ENCODE peak calls at places on chromosome 17, in seven cellular contexts. One of them, this sample, is unnamed.

GRCh38 chr17:74960739-74961342 is 11.7 kb downstream of the HID1 start:
- DNase-seq in upper lobe of left lung: peak; percentile 62
- DNase-seq in CD8-positive, alpha-beta T cell: peak; percentile 6
- DNase-seq in right atrium auricular region: no peak
- DNase-seq in A549: peak; percentile 89
- DNase-seq in GM12865: peak; percentile 86
- DNase-seq in brain microvascular endothelial cell: peak; percentile 17
- DNase-seq in this sample: peak; percentile 44

GRCh38 chr17:37710344-37710886 is 34.4 kb downstream of the HNF1B start:
- DNase-seq in upper lobe of left lung: peak; percentile 87
- DNase-seq in CD8-positive, alpha-beta T cell: no peak
- DNase-seq in right atrium auricular region: peak; percentile 58
- DNase-seq in A549: peak; percentile 87
- DNase-seq in GM12865: peak; percentile 9
- DNase-seq in brain microvascular endothelial cell: peak; percentile 88
- DNase-seq in this sample: peak; percentile 66

GRCh38 chr17:7644768-7645167 is 6.0 kb upstream of the ATP1B2 start:
- DNase-seq in upper lobe of left lung: no peak
- DNase-seq in CD8-positive, alpha-beta T cell: no peak
- DNase-seq in right atrium auricular region: no peak
- DNase-seq in A549: no peak
- DNase-seq in GM12865: peak; percentile 21
- DNase-seq in brain microvascular endothelial cell: no peak
- DNase-seq in this sample: no peak

GRCh38 chr17:75048396-75048933 is 1.4 kb downstream of the KCTD2 start:
- DNase-seq in upper lobe of left lung: no peak
- DNase-seq in CD8-positive, alpha-beta T cell: no peak
- DNase-seq in right atrium auricular region: no peak
- DNase-seq in A549: no peak
- DNase-seq in GM12865: no peak
- DNase-seq in brain microvascular endothelial cell: no peak
- DNase-seq in this sample: no peak

GRCh38 chr17:50661795-50662391 is 27.2 kb downstream of the ABCC3 start:
- DNase-seq in upper lobe of left lung: peak; percentile 85
- DNase-seq in CD8-positive, alpha-beta T cell: no peak
- DNase-seq in right atrium auricular region: peak; percentile 69
- DNase-seq in A549: peak; percentile 100
- DNase-seq in GM12865: peak; percentile 18
- DNase-seq in brain microvascular endothelial cell: peak; percentile 51
- DNase-seq in this sample: peak; percentile 87

GRCh38 chr17:78442648-78443128 is 64.2 kb downstream of the PGS1 start:
- DNase-seq in upper lobe of left lung: peak; percentile 88
- DNase-seq in CD8-positive, alpha-beta T cell: no peak
- DNase-seq in right atrium auricular region: peak; percentile 93
- DNase-seq in A549: no peak
- DNase-seq in GM12865: no peak
- DNase-seq in brain microvascular endothelial cell: peak; percentile 43
- DNase-seq in this sample: peak; percentile 74

GRCh38 chr17:7552621-7553051 is 3.8 kb downstream of the TNFSF12 start:
- DNase-seq in upper lobe of left lung: peak; percentile 40
- DNase-seq in CD8-positive, alpha-beta T cell: no peak
- DNase-seq in right atrium auricular region: no peak
- DNase-seq in A549: no peak
- DNase-seq in GM12865: peak; percentile 92
- DNase-seq in brain microvascular endothelial cell: no peak
- DNase-seq in this sample: no peak

GRCh38 chr17:81544281-81544974 is 7.7 kb downstream of the FAAP100 start:
- DNase-seq in upper lobe of left lung: no peak
- DNase-seq in CD8-positive, alpha-beta T cell: no peak
- DNase-seq in right atrium auricular region: no peak
- DNase-seq in A549: no peak
- DNase-seq in GM12865: no peak
- DNase-seq in brain microvascular endothelial cell: no peak
- DNase-seq in this sample: no peak

GRCh38 chr17:79350516-79350915 is 260.3 kb downstream of the RBFOX3 start:
- DNase-seq in upper lobe of left lung: no peak
- DNase-seq in CD8-positive, alpha-beta T cell: no peak
- DNase-seq in right atrium auricular region: no peak
- DNase-seq in A549: no peak
- DNase-seq in GM12865: no peak
- DNase-seq in brain microvascular endothelial cell: no peak
- DNase-seq in this sample: no peak

GRCh38 chr17:66347661-66348604 is 45.5 kb downstream of the PRKCA start:
- DNase-seq in upper lobe of left lung: peak; percentile 68
- DNase-seq in CD8-positive, alpha-beta T cell: no peak
- DNase-seq in right atrium auricular region: no peak
- DNase-seq in A549: peak; percentile 57
- DNase-seq in GM12865: no peak
- DNase-seq in brain microvascular endothelial cell: peak; percentile 35
- DNase-seq in this sample: peak; percentile 76

GRCh38 chr17:17034496-17035066 is 7.7 kb upstream of the MPRIP start:
- DNase-seq in upper lobe of left lung: no peak
- DNase-seq in CD8-positive, alpha-beta T cell: no peak
- DNase-seq in right atrium auricular region: no peak
- DNase-seq in A549: no peak
- DNase-seq in GM12865: no peak
- DNase-seq in brain microvascular endothelial cell: no peak
- DNase-seq in this sample: no peak

GRCh38 chr17:12519956-12520594 is 145.6 kb upstream of the MYOCD start:
- DNase-seq in upper lobe of left lung: no peak
- DNase-seq in CD8-positive, alpha-beta T cell: no peak
- DNase-seq in right atrium auricular region: no peak
- DNase-seq in A549: peak; percentile 25
- DNase-seq in GM12865: no peak
- DNase-seq in brain microvascular endothelial cell: no peak
- DNase-seq in this sample: no peak

GRCh38 chr17:67322039-67322787 is 44.2 kb downstream of the PSMD12 start:
- DNase-seq in upper lobe of left lung: no peak
- DNase-seq in CD8-positive, alpha-beta T cell: no peak
- DNase-seq in right atrium auricular region: no peak
- DNase-seq in A549: no peak
- DNase-seq in GM12865: no peak
- DNase-seq in brain microvascular endothelial cell: no peak
- DNase-seq in this sample: no peak

GRCh38 chr17:75996665-75997590 is 3.7 kb upstream of the CDK3 start:
- DNase-seq in upper lobe of left lung: peak; percentile 84
- DNase-seq in CD8-positive, alpha-beta T cell: no peak
- DNase-seq in right atrium auricular region: no peak
- DNase-seq in A549: no peak
- DNase-seq in GM12865: peak; percentile 84
- DNase-seq in brain microvascular endothelial cell: peak; percentile 40
- DNase-seq in this sample: peak; percentile 48

GRCh38 chr17:75637143-75637538 is 3.9 kb downstream of the SMIM5 start:
- DNase-seq in upper lobe of left lung: peak; percentile 60
- DNase-seq in CD8-positive, alpha-beta T cell: no peak
- DNase-seq in right atrium auricular region: no peak
- DNase-seq in A549: no peak
- DNase-seq in GM12865: no peak
- DNase-seq in brain microvascular endothelial cell: no peak
- DNase-seq in this sample: no peak

GRCh38 chr17:7750321-7750821 is 32.8 kb downstream of the DNAH2 start:
- DNase-seq in upper lobe of left lung: no peak
- DNase-seq in CD8-positive, alpha-beta T cell: no peak
- DNase-seq in right atrium auricular region: no peak
- DNase-seq in A549: no peak
- DNase-seq in GM12865: no peak
- DNase-seq in brain microvascular endothelial cell: peak; percentile 48
- DNase-seq in this sample: peak; percentile 87

GRCh38 chr17:76872221-76872873 is 4.1 kb downstream of the MGAT5B start:
- DNase-seq in upper lobe of left lung: no peak
- DNase-seq in CD8-positive, alpha-beta T cell: no peak
- DNase-seq in right atrium auricular region: no peak
- DNase-seq in A549: peak; percentile 89
- DNase-seq in GM12865: peak; percentile 8
- DNase-seq in brain microvascular endothelial cell: peak; percentile 94
- DNase-seq in this sample: peak; percentile 86

DNA sequence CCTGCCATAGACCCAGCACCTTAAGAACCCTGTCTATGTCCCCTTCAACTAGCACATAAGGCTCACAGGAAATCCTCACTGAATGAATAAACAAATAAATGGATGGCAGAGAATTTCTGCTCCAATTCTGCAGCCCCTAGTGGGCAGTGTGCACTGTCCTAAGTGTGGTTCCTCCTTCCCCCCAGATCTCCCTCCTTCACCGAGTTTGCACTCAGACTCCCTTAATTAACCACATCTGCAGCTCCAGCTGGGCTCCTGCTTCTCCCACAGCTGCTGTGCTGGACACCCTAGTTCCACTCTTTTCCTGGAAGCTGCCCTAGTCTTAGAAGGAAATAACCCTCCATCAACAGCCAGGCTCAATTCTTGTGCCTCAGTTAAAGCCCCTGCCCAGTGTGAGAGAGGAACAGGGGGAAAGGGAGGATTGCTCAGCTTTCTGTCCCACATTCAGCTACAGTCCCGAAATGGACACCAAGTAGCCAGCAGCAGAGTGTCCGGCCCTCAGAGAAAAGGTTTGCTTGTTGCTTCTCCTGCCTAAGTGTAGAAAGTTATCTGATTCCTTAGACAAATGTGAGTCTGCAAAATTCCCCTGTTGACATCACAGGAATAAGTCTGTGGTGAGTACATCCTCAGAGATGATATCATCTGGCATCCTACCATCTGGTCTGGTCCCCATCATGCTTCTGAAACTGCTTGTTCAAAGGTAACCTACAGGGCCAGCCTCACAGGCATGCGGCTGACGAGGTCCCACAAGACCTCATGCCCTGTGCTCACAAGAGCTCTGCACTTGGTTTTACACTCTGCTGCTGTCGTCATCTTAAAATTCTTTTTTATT is 12.3 kb downstream of the LRRC3C start:
- DNase-seq in upper lobe of left lung: no peak
- DNase-seq in CD8-positive, alpha-beta T cell: no peak
- DNase-seq in right atrium auricular region: no peak
- DNase-seq in A549: peak; percentile 62
- DNase-seq in GM12865: peak; percentile 86
- DNase-seq in brain microvascular endothelial cell: peak; percentile 87
- DNase-seq in this sample: peak; percentile 96
- TF ChIP-seq CTCF in upper lobe of left lung: no peak
- TF ChIP-seq CTCF in CD8-positive, alpha-beta T cell: no peak
- TF ChIP-seq CTCF in right atrium auricular region: peak; percentile 45
- TF ChIP-seq CTCF in A549: peak; percentile 47
- TF ChIP-seq CTCF in GM12865: peak; percentile 21
- TF ChIP-seq CTCF in brain microvascular endothelial cell: peak; percentile 80
- TF ChIP-seq CTCF in this sample: peak; percentile 53

GRCh38 chr17:3754458-3755334 is 31.0 kb downstream of the HASPIN start:
- DNase-seq in upper lobe of left lung: peak; percentile 95
- DNase-seq in CD8-positive, alpha-beta T cell: peak; percentile 69
- DNase-seq in right atrium auricular region: no peak
- DNase-seq in A549: peak; percentile 58
- DNase-seq in GM12865: peak; percentile 68
- DNase-seq in brain microvascular endothelial cell: no peak
- DNase-seq in this sample: peak; percentile 13
- H3K4me3 ChIP-seq in upper lobe of left lung: peak overlapping the region; percentile 56
- H3K4me3 ChIP-seq in CD8-positive, alpha-beta T cell: peak overlapping the region; percentile 53
- H3K4me3 ChIP-seq in right atrium auricular region: peak overlapping the region; percentile 9
- H3K4me3 ChIP-seq in A549: peak overlapping the region; percentile 36
- H3K4me3 ChIP-seq in GM12865: no peak overlapping the region
- H3K4me3 ChIP-seq in brain microvascular endothelial cell: no peak overlapping the region
- H3K4me3 ChIP-seq in this sample: no peak overlapping the region

GRCh38 chr17:35119370-35120185 is at the start of gene RAD51D:
- DNase-seq in upper lobe of left lung: peak; percentile 80
- DNase-seq in CD8-positive, alpha-beta T cell: peak; percentile 76
- DNase-seq in right atrium auricular region: no peak
- DNase-seq in A549: peak; percentile 81
- DNase-seq in GM12865: peak; percentile 88
- DNase-seq in brain microvascular endothelial cell: peak; percentile 30
- DNase-seq in this sample: peak; percentile 76

GRCh38 chr17:35116845-35117244 is 2.8 kb downstream of the RAD51D start:
- DNase-seq in upper lobe of left lung: no peak
- DNase-seq in CD8-positive, alpha-beta T cell: no peak
- DNase-seq in right atrium auricular region: no peak
- DNase-seq in A549: no peak
- DNase-seq in GM12865: no peak
- DNase-seq in brain microvascular endothelial cell: no peak
- DNase-seq in this sample: no peak

GRCh38 chr17:35121315-35121714 is at the start of gene FNDC8:
- DNase-seq in upper lobe of left lung: no peak
- DNase-seq in CD8-positive, alpha-beta T cell: no peak
- DNase-seq in right atrium auricular region: no peak
- DNase-seq in A549: no peak
- DNase-seq in GM12865: no peak
- DNase-seq in brain microvascular endothelial cell: no peak
- DNase-seq in this sample: no peak

GRCh38 chr17:35117984-35118383 is 1.7 kb downstream of the RAD51D start:
- DNase-seq in upper lobe of left lung: no peak
- DNase-seq in CD8-positive, alpha-beta T cell: no peak
- DNase-seq in right atrium auricular region: no peak
- DNase-seq in A549: peak; percentile 65
- DNase-seq in GM12865: peak; percentile 72
- DNase-seq in brain microvascular endothelial cell: peak; percentile 25
- DNase-seq in this sample: peak; percentile 47
- TF ChIP-seq CTCF in upper lobe of left lung: no peak
- TF ChIP-seq CTCF in CD8-positive, alpha-beta T cell: peak; percentile 21
- TF ChIP-seq CTCF in right atrium auricular region: no peak
- TF ChIP-seq CTCF in A549: peak; percentile 42
- TF ChIP-seq CTCF in GM12865: peak; percentile 46
- TF ChIP-seq CTCF in brain microvascular endothelial cell: peak; percentile 54
- TF ChIP-seq CTCF in this sample: peak; percentile 25

DNA sequence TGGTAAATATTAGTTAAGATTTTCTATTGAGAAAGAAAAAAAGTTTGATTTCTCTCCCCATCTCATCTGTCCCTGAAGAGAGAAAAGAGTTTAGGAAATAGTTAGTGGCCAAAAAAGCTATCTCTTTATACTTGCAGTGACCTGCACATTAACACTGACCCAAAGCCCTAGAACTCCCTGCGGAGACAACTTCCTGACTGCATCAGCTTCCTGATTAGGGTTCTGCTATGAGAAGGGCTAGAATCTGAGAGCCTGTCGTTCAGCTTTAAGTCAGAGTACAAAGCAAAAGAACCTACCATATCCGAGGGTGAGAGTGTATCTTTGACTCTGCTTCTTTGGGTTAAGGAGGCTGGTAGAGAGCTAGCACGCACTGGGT is 24.7 kb downstream of the LIMD2 start:
- DNase-seq in upper lobe of left lung: no peak
- DNase-seq in CD8-positive, alpha-beta T cell: no peak
- DNase-seq in right atrium auricular region: no peak
- DNase-seq in A549: no peak
- DNase-seq in GM12865: no peak
- DNase-seq in brain microvascular endothelial cell: peak; percentile 29
- DNase-seq in this sample: peak; percentile 44
- H3K4me3 ChIP-seq in upper lobe of left lung: peak overlapping the region; percentile 20
- H3K4me3 ChIP-seq in CD8-positive, alpha-beta T cell: no peak overlapping the region
- H3K4me3 ChIP-seq in right atrium auricular region: peak overlapping the region; percentile 6
- H3K4me3 ChIP-seq in A549: no peak overlapping the region
- H3K4me3 ChIP-seq in GM12865: no peak overlapping the region
- H3K4me3 ChIP-seq in brain microvascular endothelial cell: no peak overlapping the region
- H3K4me3 ChIP-seq in this sample: peak overlapping the region; percentile 3